ENCODE peak calls at places on chromosomes 5 and 9, in five cellular contexts. One of them, this sample, is unnamed.

GRCh38 chr5:177545487-177546261 is 8.7 kb downstream of the FAM193B start:
- DNase-seq in IMR-90: peak
- DNase-seq in cardiac muscle cell: no peak
- DNase-seq in Ammon's horn: no peak
- DNase-seq in activated CD4-positive, CD25-positive, alpha-beta regulatory T cell treated with anti-CD3 and anti-CD28 coated beads, Interleukin-2, amount 50 U/mL, for 72 hours: no peak
- DNase-seq in this sample: peak

GRCh38 chr5:142587354-142587965 is 98.4 kb downstream of the FGF1 start:
- DNase-seq in IMR-90: peak
- DNase-seq in cardiac muscle cell: peak
- DNase-seq in Ammon's horn: peak
- DNase-seq in activated CD4-positive, CD25-positive, alpha-beta regulatory T cell treated with anti-CD3 and anti-CD28 coated beads, Interleukin-2, amount 50 U/mL, for 72 hours: no peak
- DNase-seq in this sample: no peak

GRCh38 chr9:108963459-108964143 is 29.4 kb downstream of the ABITRAM start:
- DNase-seq in IMR-90: peak
- DNase-seq in cardiac muscle cell: peak
- DNase-seq in Ammon's horn: no peak
- DNase-seq in activated CD4-positive, CD25-positive, alpha-beta regulatory T cell treated with anti-CD3 and anti-CD28 coated beads, Interleukin-2, amount 50 U/mL, for 72 hours: no peak
- DNase-seq in this sample: no peak

GRCh38 chr5:174903333-174903732 is 179.0 kb downstream of the MSX2 start:
- DNase-seq in IMR-90: no peak
- DNase-seq in cardiac muscle cell: no peak
- DNase-seq in Ammon's horn: no peak
- DNase-seq in activated CD4-positive, CD25-positive, alpha-beta regulatory T cell treated with anti-CD3 and anti-CD28 coated beads, Interleukin-2, amount 50 U/mL, for 72 hours: no peak
- DNase-seq in this sample: no peak

GRCh38 chr9:132054024-132054423 is 25.6 kb downstream of the MED27 start:
- DNase-seq in IMR-90: no peak
- DNase-seq in cardiac muscle cell: no peak
- DNase-seq in Ammon's horn: no peak
- DNase-seq in activated CD4-positive, CD25-positive, alpha-beta regulatory T cell treated with anti-CD3 and anti-CD28 coated beads, Interleukin-2, amount 50 U/mL, for 72 hours: no peak
- DNase-seq in this sample: no peak

GRCh38 chr5:139698461-139699146 is 50.5 kb downstream of the CXXC5 start:
- DNase-seq in IMR-90: peak
- DNase-seq in cardiac muscle cell: peak
- DNase-seq in Ammon's horn: peak
- DNase-seq in activated CD4-positive, CD25-positive, alpha-beta regulatory T cell treated with anti-CD3 and anti-CD28 coated beads, Interleukin-2, amount 50 U/mL, for 72 hours: no peak
- DNase-seq in this sample: no peak

GRCh38 chr5:41722359-41722950 is 147.8 kb downstream of the OXCT1 start:
- DNase-seq in IMR-90: peak
- DNase-seq in cardiac muscle cell: peak
- DNase-seq in Ammon's horn: no peak
- DNase-seq in activated CD4-positive, CD25-positive, alpha-beta regulatory T cell treated with anti-CD3 and anti-CD28 coated beads, Interleukin-2, amount 50 U/mL, for 72 hours: no peak
- DNase-seq in this sample: no peak

GRCh38 chr5:145806923-145807322 is 28.2 kb downstream of the PRELID2 start:
- DNase-seq in IMR-90: peak
- DNase-seq in cardiac muscle cell: no peak
- DNase-seq in Ammon's horn: no peak
- DNase-seq in activated CD4-positive, CD25-positive, alpha-beta regulatory T cell treated with anti-CD3 and anti-CD28 coated beads, Interleukin-2, amount 50 U/mL, for 72 hours: no peak
- DNase-seq in this sample: no peak

GRCh38 chr5:115068239-115069086 is 101.2 kb downstream of the TRIM36 start:
- DNase-seq in IMR-90: peak
- DNase-seq in cardiac muscle cell: no peak
- DNase-seq in Ammon's horn: no peak
- DNase-seq in activated CD4-positive, CD25-positive, alpha-beta regulatory T cell treated with anti-CD3 and anti-CD28 coated beads, Interleukin-2, amount 50 U/mL, for 72 hours: no peak
- DNase-seq in this sample: no peak

GRCh38 chr5:1511037-1511436 is 12.7 kb downstream of the LPCAT1 start:
- DNase-seq in IMR-90: no peak
- DNase-seq in cardiac muscle cell: no peak
- DNase-seq in Ammon's horn: peak
- DNase-seq in activated CD4-positive, CD25-positive, alpha-beta regulatory T cell treated with anti-CD3 and anti-CD28 coated beads, Interleukin-2, amount 50 U/mL, for 72 hours: no peak
- DNase-seq in this sample: no peak

GRCh38 chr5:137142371-137143243 is 356.5 kb downstream of the SPOCK1 start:
- DNase-seq in IMR-90: peak
- DNase-seq in cardiac muscle cell: no peak
- DNase-seq in Ammon's horn: no peak
- DNase-seq in activated CD4-positive, CD25-positive, alpha-beta regulatory T cell treated with anti-CD3 and anti-CD28 coated beads, Interleukin-2, amount 50 U/mL, for 72 hours: no peak
- DNase-seq in this sample: no peak

GRCh38 chr9:120452631-120453030 is 127.3 kb downstream of the CDK5RAP2 start:
- DNase-seq in IMR-90: no peak
- DNase-seq in cardiac muscle cell: no peak
- DNase-seq in Ammon's horn: no peak
- DNase-seq in activated CD4-positive, CD25-positive, alpha-beta regulatory T cell treated with anti-CD3 and anti-CD28 coated beads, Interleukin-2, amount 50 U/mL, for 72 hours: no peak
- DNase-seq in this sample: no peak

GRCh38 chr9:84970432-84970831 is 300.9 kb downstream of the NTRK2 start:
- DNase-seq in IMR-90: no peak
- DNase-seq in cardiac muscle cell: no peak
- DNase-seq in Ammon's horn: no peak
- DNase-seq in activated CD4-positive, CD25-positive, alpha-beta regulatory T cell treated with anti-CD3 and anti-CD28 coated beads, Interleukin-2, amount 50 U/mL, for 72 hours: no peak
- DNase-seq in this sample: no peak

This sample was measured in CD14-positive monocyte.